ENCODE peak calls at places on chromosomes 7 and 10, in four cellular contexts. Y is K562, J is GM12878, U is HepG2. W is an unnamed sample.

GRCh38 chr10:93469454-93469853 is 12.7 kb downstream of the MYOF start:
- DNase-seq in Y (no peak), J (no peak), U (no peak), W (no peak)

GRCh38 chr7:158021836-158022235 is 565.8 kb downstream of the PTPRN2 start:
- DNase-seq in Y (no peak), J (no peak), U (no peak), W (no peak)

GRCh38 chr7:80087051-80087767 is 47.4 kb upstream of the GNAI1 start:
- DNase-seq in Y (no peak), J (no peak), U (no peak), W (no peak)

GRCh38 chr10:107022600-107023354 is 141.7 kb downstream of the SORCS1 start:
- DNase-seq in Y (peak; percentile 61), J (no peak), U (no peak), W (no peak)

GRCh38 chr10:73875139-73875475 is 752 bp upstream of the CAMK2G start:
- DNase-seq in Y (no peak), J (no peak), U (no peak), W (no peak)

GRCh38 chr10:43042503-43043341 is 34.1 kb upstream of the RET start:
- DNase-seq in Y (no peak), J (no peak), U (no peak), W (peak; percentile 56)

GRCh38 chr7:70215491-70215890 is 617.2 kb downstream of the AUTS2 start:
- DNase-seq in Y (no peak), J (no peak), U (no peak), W (no peak)

GRCh38 chr7:129677796-129678195 is 66.3 kb downstream of the NRF1 start:
- DNase-seq in Y (peak; percentile 55), J (no peak), U (no peak), W (no peak)

GRCh38 chr7:101114492-101114891 is 12.4 kb upstream of the SERPINE1 start:
- DNase-seq in Y (no peak), J (no peak), U (no peak), W (no peak)

GRCh38 chr7:2030475-2031456 is 202.0 kb downstream of the MAD1L1 start:
- DNase-seq in Y (no peak), J (no peak), U (no peak), W (peak; percentile 10)

GRCh38 chr10:61903184-61903990 is 1.9 kb downstream of the ARID5B start:
- DNase-seq in Y (peak; percentile 73), J (peak; percentile 53), U (peak; percentile 38), W (no peak)

GRCh38 chr10:80535671-80536360 is 1.9 kb upstream of the SH2D4B start:
- DNase-seq in Y (peak; percentile 93), J (no peak), U (no peak), W (peak; percentile 49)

GRCh38 chr7:19051767-19052375 is 65.6 kb downstream of the TWIST1 start:
- DNase-seq in Y (peak; percentile 48), J (no peak), U (peak; percentile 5), W (peak; percentile 51)

GRCh38 chr7:16040381-16040780 is 353.9 kb upstream of the MEOX2 start:
- DNase-seq in Y (no peak), J (no peak), U (no peak), W (no peak)

GRCh38 chr10:2508971-2509605 is 558.3 kb upstream of the PFKP start:
- DNase-seq in Y (no peak), J (no peak), U (no peak), W (no peak)

GRCh38 chr7:151518105-151518780 is 1.5 kb downstream of the RHEB start:
- DNase-seq in Y (no peak), J (no peak), U (peak; percentile 44), W (no peak)

GRCh38 chr10:100446130-100446761 is 16.6 kb upstream of the WNT8B start:
- DNase-seq in Y (no peak), J (no peak), U (no peak), W (no peak)

GRCh38 chr10:102542800-102543418 is 39.1 kb downstream of the SUFU start:
- DNase-seq in Y (no peak), J (no peak), U (no peak), W (no peak)

GRCh38 chr7:82442492-82443043 is 1.0 kb downstream of the CACNA2D1 start:
- DNase-seq in Y (no peak), J (no peak), U (no peak), W (no peak)

GRCh38 chr7:18638594-18639452 is 143.3 kb downstream of the HDAC9 start:
- DNase-seq in Y (no peak), J (no peak), U (no peak), W (no peak)

DNA sequence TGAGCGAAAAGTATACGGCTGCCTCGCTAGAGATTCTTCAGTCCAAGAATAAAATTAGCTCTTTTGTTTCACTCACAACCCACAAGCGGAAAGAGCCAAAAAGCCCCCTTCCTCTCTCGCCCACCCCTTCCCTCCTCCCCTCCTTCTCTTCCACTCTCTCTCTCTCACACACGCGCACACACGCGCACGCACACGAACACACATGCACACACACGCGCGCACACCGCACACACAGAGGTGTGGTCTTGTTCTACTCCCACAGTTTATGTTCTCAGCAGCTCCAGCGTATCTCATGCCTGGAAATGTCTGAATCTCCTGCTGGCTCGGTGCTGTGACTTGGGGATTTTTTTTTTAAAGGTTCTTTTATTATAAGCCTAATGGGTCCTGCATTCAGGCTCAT is 424.3 kb upstream of the MGMT start:
- DNase-seq in Y (no peak), J (no peak), U (no peak), W (no peak)
- TF ChIP-seq CREM in Y (no peak), J (no peak), U (no peak), W (no peak)

GRCh38 chr10:86263907-86264306 is 102.7 kb downstream of the GRID1 start:
- DNase-seq in Y (no peak), J (no peak), U (no peak), W (no peak)
- TF ChIP-seq ETV6 in Y (no peak), J (no peak), U (no peak), W (no peak)

GRCh38 chr7:36300696-36301350 is 88.8 kb upstream of the ANLN start:
- DNase-seq in Y (peak; percentile 6), J (no peak), U (no peak), W (no peak)
- TF ChIP-seq CREM in Y (no peak), J (no peak), U (no peak), W (no peak)

DNA sequence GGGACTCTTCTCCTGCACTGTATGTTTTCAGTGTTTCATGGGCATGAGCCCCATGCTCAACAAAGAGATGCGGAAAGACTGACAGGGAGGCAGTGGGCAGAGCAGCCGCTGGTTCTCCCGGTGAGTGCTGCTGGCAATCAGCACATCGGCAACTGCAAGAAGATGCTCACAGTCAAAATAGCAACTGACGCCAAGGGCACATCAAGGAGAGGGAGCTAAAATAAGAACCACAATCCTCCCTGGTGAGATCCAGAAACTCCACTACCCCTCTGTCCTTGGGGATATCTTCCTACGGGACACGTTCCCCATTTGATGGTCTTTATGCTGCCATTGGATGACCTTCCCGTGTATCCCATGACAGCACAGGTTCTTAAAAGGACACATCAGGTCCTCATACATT is 28.9 kb upstream of the SVIL start:
- DNase-seq in Y (no peak), J (no peak), U (no peak), W (no peak)
- TF ChIP-seq ETV6 in Y (no peak), J (no peak), U (no peak), W (no peak)

GRCh38 chr7:123748171-123748733 is 551 bp downstream of the WASL start:
- DNase-seq in Y (peak; percentile 73), J (no peak), U (no peak), W (peak; percentile 36)
- TF ChIP-seq CREM in Y (no peak), J (no peak), U (no peak), W (no peak)

W was measured in WTC11.